ENCODE peak calls at places on chromosome 4, in eight cellular contexts. R, O, D, I, W, X, P and T are unnamed samples.

GRCh38 chr4:16125571-16126445 is 42.0 kb upstream of the PROM1 start:
- DNase-seq in R (peak), O (no peak), D (no peak), I (no peak), W (no peak), X (no peak), P (no peak), T (no peak)

GRCh38 chr4:39521253-39521908 is 5.9 kb downstream of the UGDH start:
- DNase-seq in R (no peak), O (peak), D (no peak), I (no peak), W (no peak), X (no peak), P (no peak), T (no peak)

GRCh38 chr4:155599596-155599995 is 67.1 kb upstream of the GUCY1A1 start:
- DNase-seq in R (no peak), O (no peak), D (no peak), I (no peak), W (no peak), X (no peak), P (no peak), T (no peak)

GRCh38 chr4:83112678-83113428 is 1.7 kb downstream of the PLAC8 start:
- DNase-seq in R (no peak), O (peak), D (no peak), I (peak), W (peak), X (no peak), P (peak), T (peak)

GRCh38 chr4:90660672-90661071 is 533.5 kb downstream of the CCSER1 start:
- DNase-seq in R (no peak), O (no peak), D (no peak), I (no peak), W (no peak), X (no peak), P (no peak), T (no peak)

GRCh38 chr4:139835006-139835405 is 169.4 kb downstream of the MGST2 start:
- DNase-seq in R (no peak), O (no peak), D (no peak), I (no peak), W (no peak), X (no peak), P (no peak), T (no peak)

GRCh38 chr4:62927574-62927973 is 1481.7 kb downstream of the TECRL start:
- DNase-seq in R (no peak), O (no peak), D (no peak), I (no peak), W (no peak), X (no peak), P (no peak), T (no peak)

GRCh38 chr4:1534876-1535526 is 128.8 kb upstream of the NKX1-1 start:
- DNase-seq in R (no peak), O (no peak), D (no peak), I (no peak), W (no peak), X (no peak), P (no peak), T (no peak)

GRCh38 chr4:8528713-8529112 is 51.5 kb upstream of the GPR78 start:
- DNase-seq in R (no peak), O (peak), D (no peak), I (no peak), W (no peak), X (no peak), P (no peak), T (no peak)

GRCh38 chr4:10666616-10667015 is 18.0 kb downstream of the CLNK start:
- DNase-seq in R (peak), O (no peak), D (no peak), I (no peak), W (no peak), X (no peak), P (no peak), T (no peak)

GRCh38 chr4:173494013-173494970 is 35.7 kb downstream of the HAND2 start:
- DNase-seq in R (peak), O (peak), D (no peak), I (peak), W (peak), X (peak), P (peak), T (peak)